ENCODE peak calls at places on chromosomes 3 and 15, in seven cellular contexts. P is AG04450, D is fibroblast of lung, Z is fibroblast of mammary gland, H is adrenal gland, B is stomach, S is GM20000. X is an unnamed sample.

GRCh38 chr15:33191641-33192040 is 2.9 kb downstream of the FMN1 start:
- DNase-seq in S (no peak), P (no peak), B (no peak), Z (no peak), H (no peak), D (no peak), X (no peak)

GRCh38 chr15:86433983-86434382 is 354.3 kb downstream of the AGBL1 start:
- DNase-seq in S (no peak), D (no peak), P (no peak), Z (no peak), H (no peak), B (no peak), X (no peak)

GRCh38 chr3:195542261-195542660 is 864 bp downstream of the PPP1R2 start:
- DNase-seq in Z (no peak), H (no peak), B (no peak), P (no peak), D (no peak), S (peak), X (no peak)

GRCh38 chr15:58472821-58473581 is 41.2 kb downstream of the LIPC start:
- DNase-seq in S (no peak), D (peak), B (no peak), P (no peak), Z (peak), H (no peak), X (no peak)

GRCh38 chr15:75554717-75555116 is 24.4 kb downstream of the PTPN9 start:
- DNase-seq in Z (peak), D (peak), B (no peak), H (no peak), P (peak), S (no peak), X (no peak)

GRCh38 chr15:90145259-90145658 is 43.0 kb upstream of the IDH2 start:
- DNase-seq in S (no peak), Z (no peak), D (no peak), P (no peak), H (no peak), B (no peak), X (no peak)

GRCh38 chr15:91291673-91292072 is 191.6 kb downstream of the SV2B start:
- DNase-seq in Z (peak), D (no peak), H (no peak), B (no peak), P (no peak), S (peak), X (no peak)

GRCh38 chr3:113100063-113100462 is 109.3 kb downstream of the GTPBP8 start:
- DNase-seq in P (no peak), Z (no peak), B (no peak), D (no peak), S (no peak), H (no peak), X (no peak)

GRCh38 chr3:138726966-138727365 is 107.8 kb downstream of the PIK3CB start:
- DNase-seq in Z (peak), B (no peak), S (no peak), D (peak), P (peak), H (no peak), X (no peak)

GRCh38 chr3:191138937-191139336 is 60.1 kb upstream of the OSTN start:
- DNase-seq in H (no peak), B (no peak), P (no peak), Z (no peak), S (no peak), D (no peak), X (no peak)

GRCh38 chr3:172449468-172450149 is 1.4 kb upstream of the GHSR start:
- DNase-seq in D (peak), Z (peak), H (peak), P (no peak), B (no peak), S (no peak), X (no peak)

GRCh38 chr3:133820889-133821675 is 15.5 kb downstream of the SRPRB start:
- DNase-seq in D (no peak), P (no peak), S (no peak), B (no peak), Z (no peak), H (no peak), X (no peak)

GRCh38 chr15:68228143-68228970 is 1.2 kb downstream of the CLN6 start:
- DNase-seq in D (peak), H (no peak), S (peak), B (peak), P (no peak), Z (peak), X (no peak)

GRCh38 chr15:80140909-80141308 is 11.9 kb upstream of the FAH start:
- DNase-seq in Z (no peak), H (no peak), S (no peak), B (no peak), D (no peak), P (no peak), X (no peak)

GRCh38 chr3:73399106-73399505 is 225.6 kb downstream of the PDZRN3 start:
- DNase-seq in H (no peak), P (no peak), Z (peak), D (no peak), B (no peak), S (no peak), X (no peak)

GRCh38 chr15:25068696-25069095 is 113.9 kb downstream of the SNRPN start:
- DNase-seq in Z (no peak), D (no peak), H (no peak), P (no peak), B (no peak), S (no peak), X (no peak)

GRCh38 chr3:48433472-48434118 is 3.7 kb upstream of the PLXNB1 start:
- DNase-seq in D (peak), S (no peak), P (no peak), Z (peak), H (no peak), B (peak), X (no peak)

GRCh38 chr3:53113293-53114010 is 16.8 kb downstream of the RFT1 start:
- DNase-seq in Z (no peak), B (no peak), H (peak), P (no peak), D (no peak), S (no peak), X (no peak)

GRCh38 chr15:69253156-69253555 is 45.6 kb upstream of the PAQR5 start:
- DNase-seq in H (peak), D (peak), B (no peak), P (peak), Z (peak), S (no peak), X (peak)

GRCh38 chr3:56879453-56880224 is 77.9 kb upstream of the ARHGEF3 start:
- DNase-seq in P (no peak), S (no peak), B (no peak), D (peak), Z (peak), H (no peak), X (no peak)

GRCh38 chr15:23532019-23532418 is 33.5 kb upstream of the MKRN3 start:
- DNase-seq in S (no peak), P (no peak), D (no peak), Z (peak), H (no peak), B (no peak), X (no peak)

GRCh38 chr15:33298631-33299030 is 12.1 kb upstream of the RYR3 start:
- DNase-seq in H (no peak), S (no peak), Z (no peak), P (no peak), B (no peak), D (no peak), X (no peak)

GRCh38 chr3:185400866-185401265 is 37.9 kb downstream of the MAP3K13 start:
- DNase-seq in Z (no peak), H (no peak), B (no peak), S (no peak), D (no peak), P (no peak), X (no peak)

GRCh38 chr3:109825971-109826810 is 488.8 kb upstream of the DPPA4 start:
- DNase-seq in H (no peak), B (no peak), P (no peak), S (no peak), D (no peak), Z (no peak), X (no peak)

GRCh38 chr15:34837246-34838016 is 42.1 kb upstream of the ACTC1 start:
- DNase-seq in Z (peak), P (peak), H (peak), S (no peak), D (peak), B (no peak), X (peak)

GRCh38 chr3:194139085-194139976 is 3.4 kb downstream of the HES1 start:
- DNase-seq in B (no peak), D (peak), Z (peak), P (no peak), S (peak), H (no peak), X (peak)

GRCh38 chr15:82677720-82678323 is 30.7 kb upstream of the CPEB1 start:
- DNase-seq in D (no peak), H (no peak), B (no peak), Z (no peak), S (no peak), P (no peak), X (no peak)

GRCh38 chr3:159260049-159260662 is 458.3 kb downstream of the MFSD1 start:
- DNase-seq in D (peak), S (peak), P (peak), B (no peak), Z (peak), H (peak), X (peak)

GRCh38 chr3:159637895-159638542 is 350.6 kb upstream of the IL12A start:
- DNase-seq in Z (peak), B (no peak), P (peak), H (no peak), D (peak), S (no peak), X (no peak)

GRCh38 chr3:100023595-100023994 is 90.7 kb downstream of the FILIP1L start:
- DNase-seq in D (no peak), S (no peak), P (no peak), Z (no peak), B (no peak), H (no peak), X (no peak)

GRCh38 chr3:179020112-179020511 is 51.5 kb downstream of the ZMAT3 start:
- DNase-seq in H (no peak), Z (no peak), S (no peak), D (no peak), P (no peak), B (no peak), X (no peak)

GRCh38 chr15:34969340-34970097 is at the start of gene AQR:
- DNase-seq in S (peak), B (peak), P (peak), D (peak), H (peak), Z (peak), X (peak)

DNA sequence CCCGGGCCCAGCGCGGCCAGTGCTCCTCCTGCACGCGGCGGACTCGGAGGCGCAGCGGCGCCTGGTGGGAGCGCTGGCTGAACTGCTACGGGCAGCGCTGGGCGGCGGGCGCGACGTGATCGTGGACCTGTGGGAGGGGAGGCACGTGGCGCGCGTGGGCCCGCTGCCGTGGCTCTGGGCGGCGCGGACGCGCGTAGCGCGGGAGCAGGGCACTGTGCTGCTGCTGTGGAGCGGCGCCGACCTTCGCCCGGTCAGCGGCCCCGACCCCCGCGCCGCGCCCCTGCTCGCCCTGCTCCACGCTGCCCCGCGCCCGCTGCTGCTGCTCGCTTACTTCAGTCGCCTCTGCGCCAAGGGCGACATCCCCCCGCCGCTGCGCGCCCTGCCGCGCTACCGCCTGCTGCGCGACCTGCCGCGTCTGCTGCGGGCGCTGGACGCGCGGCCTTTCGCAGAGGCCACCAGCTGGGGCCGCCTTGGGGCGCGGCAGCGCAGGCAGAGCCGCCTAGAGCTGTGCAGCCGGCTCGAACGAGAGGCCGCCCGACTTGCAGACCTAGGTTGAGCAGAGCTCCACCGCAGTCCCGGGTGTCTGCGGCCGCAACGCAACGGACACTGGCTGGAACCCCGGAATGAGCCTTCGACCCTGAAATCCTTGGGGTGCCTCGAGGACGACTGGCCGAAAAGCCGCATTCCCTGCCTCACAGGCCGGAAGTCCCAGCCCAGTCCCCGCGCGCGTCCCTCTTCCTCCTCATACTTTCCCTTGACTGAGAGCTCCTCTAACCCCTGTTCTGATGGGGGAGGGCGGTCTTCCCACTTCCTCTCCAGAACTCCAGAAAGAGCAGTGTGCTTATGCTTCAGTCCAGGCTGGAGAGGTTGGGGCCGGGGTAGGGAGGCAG is 1.4 kb upstream of the IL17RC start:
- DNase-seq in P (no peak), D (peak), S (peak), H (peak), Z (peak), B (peak), X (no peak)
- TF ChIP-seq CTCF in P (peak), D (peak), S (no peak), H (no peak), Z (no peak), B (no peak), X (peak)

GRCh38 chr3:13883681-13884080 is 3.8 kb upstream of the WNT7A start:
- DNase-seq in D (no peak), Z (no peak), H (no peak), P (no peak), S (no peak), B (no peak), X (no peak)

GRCh38 chr3:13882876-13883275 is 3.0 kb upstream of the WNT7A start:
- DNase-seq in S (no peak), P (no peak), D (no peak), B (no peak), Z (no peak), H (no peak), X (no peak)

GRCh38 chr3:13885704-13886010 is 5.8 kb upstream of the WNT7A start:
- DNase-seq in H (no peak), B (no peak), P (no peak), D (no peak), S (no peak), Z (no peak), X (no peak)

GRCh38 chr3:13886593-13887129 is 6.8 kb upstream of the WNT7A start:
- DNase-seq in H (no peak), P (no peak), Z (no peak), D (no peak), B (no peak), S (no peak), X (no peak)

DNA sequence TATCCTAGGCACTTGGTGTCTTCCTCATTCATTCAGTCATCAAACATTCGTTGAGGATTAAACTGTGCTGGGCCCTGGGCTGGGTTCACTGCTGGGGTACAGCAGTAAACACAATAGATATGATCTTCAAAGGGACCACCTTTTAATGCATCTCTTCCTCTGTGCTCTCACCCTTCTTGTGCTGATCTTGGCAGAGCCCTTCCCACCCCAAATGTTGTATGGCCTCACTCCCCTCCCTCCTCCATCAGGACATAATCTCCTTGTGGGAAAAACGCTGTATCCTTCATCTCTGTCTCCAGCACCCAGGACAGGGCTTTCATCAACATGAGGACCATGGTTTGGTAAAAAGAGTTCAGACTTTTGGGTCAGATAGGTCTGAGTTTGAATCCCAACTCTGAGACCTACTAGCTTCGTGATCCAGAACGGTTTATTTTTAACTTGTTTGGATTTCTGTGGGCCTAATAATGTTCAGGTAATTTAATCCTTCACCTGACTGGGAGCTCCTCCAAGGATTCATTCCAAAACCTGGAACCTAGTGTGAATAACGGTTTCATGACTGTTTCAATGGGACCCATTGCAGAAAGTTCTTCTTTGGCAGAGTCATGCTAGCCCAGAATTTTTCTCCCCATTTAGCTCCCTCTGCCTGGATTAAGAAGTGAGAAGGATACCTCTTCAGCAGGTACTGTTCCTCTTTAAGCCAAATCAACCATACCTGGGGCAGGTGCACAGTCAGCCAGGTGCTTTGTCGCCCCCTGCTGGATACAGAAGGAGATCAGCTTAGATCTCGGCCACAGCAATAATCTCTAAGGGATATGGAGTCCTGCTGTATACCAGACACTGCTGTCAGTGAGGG is 5.2 kb upstream of the WNT7A start:
- DNase-seq in H (no peak), Z (peak), D (no peak), B (peak), P (no peak), S (peak), X (no peak)
- TF ChIP-seq CTCF in H (peak), Z (peak), D (peak), B (peak), P (peak), S (peak), X (peak)

DNA sequence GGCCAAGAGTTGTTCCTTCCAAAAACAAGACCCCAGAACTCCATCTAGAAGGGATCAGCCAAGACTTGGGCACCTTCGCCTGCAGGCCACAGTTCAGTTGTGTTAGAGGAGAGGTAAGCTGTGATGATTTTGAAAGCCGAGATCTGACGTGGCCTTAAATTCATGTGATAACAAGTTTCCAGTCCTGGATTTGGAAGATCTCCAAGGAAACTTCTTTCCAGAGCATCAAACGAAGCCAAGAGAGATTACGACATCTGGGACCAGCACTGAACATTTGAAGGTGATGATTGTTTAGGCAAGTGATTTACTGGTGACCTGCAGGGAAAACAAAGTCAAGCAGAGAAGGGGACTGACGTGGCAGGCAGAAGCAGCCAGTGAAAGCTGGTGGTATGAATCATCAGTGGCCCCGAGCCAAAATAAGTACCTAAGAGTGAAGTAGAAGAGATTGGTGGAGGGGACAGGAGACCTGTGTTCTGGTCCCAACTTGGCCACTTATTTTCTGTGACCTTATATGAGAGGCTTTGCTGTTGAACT is 339.0 kb upstream of the PROK2 start:
- DNase-seq in D (peak), S (peak), B (peak), Z (peak), H (peak), P (peak), X (peak)
- TF ChIP-seq CTCF in D (no peak), S (no peak), B (no peak), Z (no peak), H (peak), P (no peak), X (no peak)

GRCh38 chr3:151085227-151085888 is at the start of gene MED12L:
- DNase-seq in H (peak), P (peak), B (peak), S (peak), D (peak), Z (peak), X (peak)
- TF ChIP-seq CTCF in H (no peak), P (no peak), B (no peak), S (no peak), D (no peak), Z (no peak), X (no peak)

DNA sequence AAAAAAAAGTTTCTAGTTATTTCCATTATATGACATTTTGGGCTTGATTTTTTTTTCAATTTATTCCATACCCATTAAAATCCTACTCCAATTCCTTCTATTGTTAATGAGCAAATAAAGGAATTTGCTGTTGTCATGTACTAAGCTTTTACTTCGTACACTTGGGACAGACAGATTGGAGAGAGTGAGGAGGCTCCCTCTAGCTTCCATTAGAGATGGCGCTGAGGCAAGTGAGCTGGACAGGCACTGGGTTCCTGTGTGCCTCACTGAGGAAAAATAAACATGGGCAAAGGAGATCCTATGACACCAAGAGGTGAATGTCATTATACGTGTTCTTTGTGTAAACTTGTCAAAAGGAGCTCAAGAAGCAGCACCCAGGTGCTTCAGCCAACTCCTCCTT is 441.1 kb upstream of the MDFIC2 start:
- DNase-seq in Z (no peak), H (no peak), B (no peak), D (no peak), P (no peak), S (no peak), X (no peak)
- TF ChIP-seq CTCF in Z (no peak), H (no peak), B (no peak), D (peak), P (peak), S (no peak), X (no peak)

GRCh38 chr15:78418239-78418638 is 19.8 kb upstream of the IREB2 start:
- DNase-seq in S (no peak), P (no peak), Z (no peak), D (peak), H (no peak), B (no peak), X (no peak)
- TF ChIP-seq CTCF in S (no peak), P (no peak), Z (no peak), D (no peak), H (no peak), B (no peak), X (no peak)

X was measured in AG09319.